ENCODE peak calls at places on chromosomes 2 and 18, in ten cellular contexts. V is omental fat pad, Q is thyroid gland, D is Calu3, G is fibroblast of mammary gland, M is GM10248, W is HCT116, P is brain microvascular endothelial cell, A is heart right ventricle, U is H9. H is an unnamed sample.

GRCh38 chr2:46306320-46306719 is 9.1 kb downstream of the EPAS1 start:
- DNase-seq in V (no peak), Q (no peak), D (peak; percentile 30), G (peak; percentile 50), M (no peak), W (peak; percentile 67), P (no peak), A (no peak), U (no peak), H (no peak)

GRCh38 chr2:43129676-43130547 is 96.5 kb downstream of the ZFP36L2 start:
- DNase-seq in V (no peak), Q (peak; percentile 64), D (no peak), G (peak; percentile 41), M (peak; percentile 19), W (no peak), P (no peak), A (peak; percentile 51), U (no peak), H (no peak)

GRCh38 chr2:219596954-219597551 is 604 bp upstream of the STK11IP start:
- DNase-seq in V (no peak), Q (no peak), D (no peak), G (peak; percentile 18), M (no peak), W (no peak), P (peak; percentile 18), A (no peak), U (no peak), H (no peak)

GRCh38 chr18:56148373-56148772 is 490.0 kb downstream of the TXNL1 start:
- DNase-seq in V (no peak), Q (no peak), D (no peak), G (peak; percentile 94), M (no peak), W (no peak), P (peak; percentile 68), A (no peak), U (no peak), H (no peak)

GRCh38 chr18:67600181-67600631 is 83.7 kb upstream of the DSEL start:
- DNase-seq in V (no peak), Q (no peak), D (peak; percentile 63), G (peak; percentile 80), M (no peak), W (no peak), P (peak; percentile 91), A (no peak), U (no peak), H (no peak)

GRCh38 chr18:48191494-48191893 is 217.7 kb downstream of the ZBTB7C start:
- DNase-seq in V (no peak), Q (peak; percentile 79), D (no peak), G (no peak), M (no peak), W (no peak), P (no peak), A (no peak), U (no peak), H (no peak)

GRCh38 chr2:97671526-97671925 is 2.0 kb downstream of the C2orf92 start:
- DNase-seq in V (no peak), Q (no peak), D (no peak), G (no peak), M (no peak), W (no peak), P (no peak), A (no peak), U (no peak), H (no peak)

GRCh38 chr2:173962036-173962435 is 3.1 kb downstream of the SP3 start:
- DNase-seq in V (no peak), Q (no peak), D (no peak), G (no peak), M (no peak), W (no peak), P (no peak), A (no peak), U (no peak), H (no peak)

GRCh38 chr2:180191352-180192124 is 184.4 kb upstream of the CWC22 start:
- DNase-seq in V (no peak), Q (no peak), D (no peak), G (peak; percentile 20), M (no peak), W (no peak), P (no peak), A (no peak), U (no peak), H (no peak)

GRCh38 chr2:178392215-178392614 is 58.8 kb downstream of the PRKRA start:
- DNase-seq in V (no peak), Q (peak; percentile 7), D (no peak), G (peak; percentile 60), M (no peak), W (no peak), P (no peak), A (no peak), U (no peak), H (no peak)

GRCh38 chr2:203687161-203687560 is 19.3 kb upstream of the CD28 start:
- DNase-seq in V (no peak), Q (no peak), D (no peak), G (no peak), M (no peak), W (no peak), P (no peak), A (no peak), U (no peak), H (no peak)

GRCh38 chr18:39655341-39655740 is 2089.7 kb upstream of the CELF4 start:
- DNase-seq in V (no peak), Q (no peak), D (no peak), G (peak; percentile 21), M (no peak), W (no peak), P (no peak), A (no peak), U (no peak), H (no peak)

GRCh38 chr2:80303825-80304521 is 579 bp downstream of the LRRTM1 start:
- DNase-seq in V (no peak), Q (peak; percentile 8), D (no peak), G (no peak), M (peak; percentile 14), W (no peak), P (no peak), A (no peak), U (peak; percentile 57), H (no peak)

GRCh38 chr18:27717816-27718215 is 459.1 kb downstream of the CDH2 start:
- DNase-seq in V (no peak), Q (no peak), D (no peak), G (no peak), M (no peak), W (no peak), P (no peak), A (no peak), U (peak; percentile 39), H (no peak)

DNA sequence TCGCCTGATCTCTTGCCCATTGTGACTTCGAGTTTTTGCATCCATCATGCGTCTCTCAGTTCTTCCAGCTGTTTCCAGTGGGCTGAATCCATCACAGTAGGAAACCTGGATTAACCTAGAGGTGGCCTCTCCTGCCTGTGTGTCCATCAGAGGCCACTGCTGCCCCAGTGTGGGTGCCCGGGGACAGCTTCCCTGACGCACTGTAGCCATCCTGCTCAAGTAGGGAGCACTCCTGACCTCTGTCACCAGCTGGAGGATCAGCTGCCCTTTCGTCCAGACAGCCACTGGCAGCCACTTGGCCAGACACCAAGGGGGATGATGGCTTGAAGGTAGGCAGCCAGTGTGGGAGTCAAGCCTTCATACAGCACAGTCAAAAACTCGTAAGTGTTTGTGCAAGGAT is 36.9 kb upstream of the LBH start:
- DNase-seq in V (no peak), Q (no peak), D (no peak), G (no peak), M (no peak), W (no peak), P (no peak), A (no peak), U (no peak), H (no peak)
- TF ChIP-seq CTCF in V (no peak), Q (no peak), D (no peak), G (no peak), M (no peak), W (no peak), P (no peak), A (no peak), U (no peak), H (no peak)

DNA sequence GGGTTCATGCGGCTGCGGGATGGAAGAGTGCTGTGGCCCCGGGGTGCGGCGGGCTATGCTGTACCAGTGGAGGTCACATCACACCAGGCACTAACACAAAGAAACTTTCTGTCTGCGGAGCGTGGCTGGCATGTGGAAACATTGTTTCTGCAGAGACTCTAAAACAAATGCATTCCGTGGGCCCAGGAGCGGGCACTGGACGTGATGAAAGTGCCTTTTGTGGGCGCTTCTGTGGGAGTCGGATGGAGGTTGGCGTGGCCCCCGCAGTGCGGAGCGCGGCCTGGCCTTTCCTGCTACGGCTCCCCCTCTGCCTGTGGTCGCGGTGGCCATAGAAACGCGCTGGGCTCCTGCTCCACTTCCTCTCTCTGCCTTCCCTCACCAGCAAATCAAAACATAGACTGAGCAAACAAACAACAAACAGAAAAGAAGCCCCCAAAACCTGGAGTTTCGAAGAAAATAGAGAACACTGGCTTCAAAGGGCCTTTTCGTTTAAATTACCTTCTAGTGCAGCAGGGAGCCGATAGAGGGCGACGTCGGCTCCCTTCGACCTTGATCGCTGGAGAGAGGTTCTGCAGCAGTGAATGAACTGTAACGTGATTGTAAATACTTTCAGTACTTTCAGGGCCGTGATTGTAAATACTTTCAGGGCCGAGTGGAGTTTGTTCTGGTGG is 51.4 kb downstream of the KIF5C start:
- DNase-seq in V (no peak), Q (peak; percentile 66), D (peak; percentile 58), G (peak; percentile 11), M (peak; percentile 75), W (peak; percentile 33), P (no peak), A (peak; percentile 27), U (peak; percentile 71), H (peak; percentile 75)
- TF ChIP-seq CTCF in V (no peak), Q (peak; percentile 85), D (peak; percentile 50), G (peak; percentile 50), M (peak; percentile 78), W (peak; percentile 91), P (peak; percentile 88), A (peak; percentile 62), U (peak; percentile 84), H (peak; percentile 78)

DNA sequence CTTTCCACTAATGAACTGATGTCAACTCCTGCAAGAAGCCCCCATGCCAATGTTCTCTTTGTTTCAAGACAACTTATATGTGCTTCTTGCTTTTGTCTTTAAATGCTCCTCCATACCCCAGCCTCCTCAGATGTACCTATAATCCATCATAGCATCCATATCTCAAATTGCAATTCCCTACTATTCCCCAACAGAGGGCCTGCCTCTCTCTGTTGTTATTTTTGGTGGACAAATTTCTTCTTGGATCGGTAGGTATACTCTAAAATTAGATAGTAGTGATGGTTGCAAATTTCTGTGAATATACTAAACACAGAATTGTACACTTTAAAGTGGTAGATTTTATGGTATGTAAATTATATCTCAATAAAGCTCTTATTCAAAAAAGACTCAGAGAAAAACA is 820.1 kb downstream of the METTL4 start:
- DNase-seq in V (no peak), Q (no peak), D (no peak), G (no peak), M (no peak), W (no peak), P (no peak), A (no peak), U (no peak), H (no peak)
- TF ChIP-seq CTCF in V (no peak), Q (no peak), D (no peak), G (no peak), M (no peak), W (peak; percentile 21), P (no peak), A (no peak), U (peak; percentile 42), H (no peak)

DNA sequence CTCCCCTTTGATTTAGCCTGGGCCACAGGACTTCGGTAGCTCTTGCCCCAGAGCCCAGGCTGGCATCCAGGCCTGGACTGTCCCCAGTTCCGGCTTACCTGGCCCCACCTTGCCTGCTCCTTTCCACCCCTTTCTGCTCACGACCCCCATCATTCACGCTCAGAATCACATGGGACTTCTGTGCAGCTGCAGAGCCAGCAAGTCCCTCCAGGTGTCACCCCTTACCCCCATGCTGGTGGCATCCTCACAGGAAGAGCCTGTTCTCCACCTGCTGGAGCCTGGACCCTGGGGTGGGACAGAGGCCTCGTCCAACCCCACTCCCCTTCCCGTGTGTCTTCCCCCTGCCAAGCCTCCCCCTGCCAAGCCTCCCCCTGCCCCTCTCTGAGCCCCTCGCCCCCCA is 7.9 kb upstream of the KCNIP3 start:
- DNase-seq in V (no peak), Q (no peak), D (no peak), G (no peak), M (no peak), W (no peak), P (no peak), A (no peak), U (peak; percentile 60), H (no peak)
- TF ChIP-seq CTCF in V (no peak), Q (peak; percentile 7), D (no peak), G (no peak), M (no peak), W (no peak), P (no peak), A (no peak), U (peak; percentile 48), H (no peak)

H was measured in GM20000.